ENCODE peak calls at places on chromosome 11, in six cellular contexts. P is suprapubic skin, S is spleen, K is prostate gland, N is H1, E is stomach. O is an unnamed sample.

GRCh38 chr11:130369141-130369691 is 54.5 kb upstream of the ZBTB44 start:
- DNase-seq in S (no peak), N (no peak), P (no peak), E (no peak), K (no peak), O (no peak)

GRCh38 chr11:122313581-122313980 is 197.6 kb upstream of the BLID start:
- DNase-seq in E (no peak), K (no peak), N (no peak), S (no peak), P (no peak), O (no peak)

GRCh38 chr11:125886997-125887372 is 483 bp upstream of the HYLS1 start:
- DNase-seq in N (no peak), E (no peak), P (peak), S (peak), K (peak), O (peak)

GRCh38 chr11:30914143-30914762 is 328.1 kb upstream of the MPPED2 start:
- DNase-seq in S (peak), P (no peak), E (peak), N (peak), K (peak), O (no peak)

GRCh38 chr11:45333506-45333971 is 47.4 kb upstream of the SYT13 start:
- DNase-seq in K (no peak), S (no peak), N (no peak), P (no peak), E (peak), O (peak)

GRCh38 chr11:64076764-64077163 is 41.0 kb downstream of the FLRT1 start:
- DNase-seq in N (no peak), P (no peak), E (no peak), K (no peak), S (no peak), O (no peak)

GRCh38 chr11:69278091-69278867 is 15.7 kb upstream of the MYEOV start:
- DNase-seq in S (peak), E (peak), P (no peak), N (no peak), K (peak), O (no peak)

GRCh38 chr11:8697056-8697455 is 14.5 kb downstream of the RPL27A start:
- DNase-seq in N (no peak), K (no peak), P (no peak), S (no peak), E (no peak), O (no peak)

GRCh38 chr11:1854949-1855885 is 2.3 kb downstream of the LSP1 start:
- DNase-seq in N (no peak), P (no peak), S (peak), K (no peak), E (no peak), O (no peak)

GRCh38 chr11:8098361-8098760 is 17.4 kb downstream of the TUB start:
- DNase-seq in E (peak), N (no peak), P (no peak), S (peak), K (no peak), O (peak)

GRCh38 chr11:85531498-85531897 is 95.6 kb downstream of the DLG2 start:
- DNase-seq in S (no peak), E (no peak), K (no peak), P (no peak), N (no peak), O (no peak)

GRCh38 chr11:35151896-35152295 is 12.9 kb downstream of the CD44 start:
- DNase-seq in N (no peak), E (no peak), P (no peak), S (no peak), K (no peak), O (no peak)

GRCh38 chr11:117248341-117248740 is 15.9 kb downstream of the RNF214 start:
- DNase-seq in K (no peak), S (no peak), P (no peak), E (no peak), N (no peak), O (no peak)

GRCh38 chr11:2359557-2359956 is 17.6 kb upstream of the CD81 start:
- DNase-seq in S (no peak), P (no peak), K (no peak), E (no peak), N (no peak), O (no peak)

GRCh38 chr11:102177974-102178631 is 67.9 kb downstream of the YAP1 start:
- DNase-seq in E (no peak), S (no peak), N (no peak), K (peak), P (no peak), O (no peak)

GRCh38 chr11:73493838-73494598 is 103.9 kb downstream of the FAM168A start:
- DNase-seq in P (no peak), S (no peak), K (peak), N (peak), E (no peak), O (no peak)

GRCh38 chr11:1336836-1337646 is 27.6 kb upstream of the TOLLIP start:
- DNase-seq in K (no peak), N (no peak), S (peak), E (no peak), P (peak), O (peak)

GRCh38 chr11:125675196-125675595 is 5.5 kb downstream of the ACRV1 start:
- DNase-seq in P (no peak), K (no peak), S (no peak), E (no peak), N (no peak), O (no peak)

GRCh38 chr11:119115484-119116234 is 5.7 kb upstream of the HINFP start:
- DNase-seq in K (no peak), N (no peak), S (peak), P (peak), E (no peak), O (no peak)
- TF ChIP-seq POLR2A in K (no peak), N (no peak), S (no peak), P (no peak), E (no peak), O (no peak)

GRCh38 chr11:44049832-44050231 is 2.1 kb downstream of the ACCSL start:
- DNase-seq in S (no peak), K (no peak), N (no peak), E (no peak), P (no peak), O (no peak)
- TF ChIP-seq POLR2AphosphoS5 in S (no peak), K (no peak), N (no peak), E (no peak), P (no peak), O (no peak)

GRCh38 chr11:104164028-104164520 is at the start of gene PDGFD:
- DNase-seq in E (peak), S (peak), N (peak), K (peak), P (peak), O (peak)
- TF ChIP-seq POLR2A in E (no peak), S (no peak), N (peak), K (no peak), P (no peak), O (no peak)

GRCh38 chr11:58629857-58630256 is 7.4 kb downstream of the CNTF start:
- DNase-seq in S (no peak), E (no peak), P (no peak), K (no peak), N (no peak), O (no peak)
- TF ChIP-seq POLR2AphosphoS5 in S (no peak), E (no peak), P (no peak), K (no peak), N (no peak), O (no peak)

DNA sequence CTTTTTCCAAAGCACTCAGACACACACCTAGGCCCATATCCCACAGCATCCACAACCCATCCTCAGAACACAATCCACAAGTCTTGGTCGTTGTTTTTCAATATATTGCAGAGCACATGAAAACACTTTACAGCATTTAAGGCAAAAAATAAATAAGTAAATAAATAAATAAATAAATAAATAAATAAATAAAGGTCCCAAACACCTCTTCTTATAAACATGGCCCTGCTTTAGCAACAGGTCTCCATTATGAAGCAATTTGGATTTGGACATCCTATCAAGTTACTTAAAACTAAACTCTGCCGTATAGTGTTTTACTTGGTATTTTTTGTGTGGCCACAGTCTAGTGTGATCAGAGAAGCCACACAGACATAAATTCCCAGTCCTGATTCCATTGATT is 10.7 kb upstream of the PLEKHA7 start:
- DNase-seq in E (no peak), K (no peak), N (no peak), S (no peak), P (no peak), O (no peak)
- TF ChIP-seq POLR2A in E (no peak), K (no peak), N (no peak), S (no peak), P (no peak), O (no peak)